ENCODE peak calls at places on chromosomes 2 and 18, in eight cellular contexts. T is OCI-LY7, I is IMR-90, D is psoas muscle, A is fibroblast of lung, O is brain microvascular endothelial cell, E is H9, P is lower lobe of right lung. M is an unnamed sample.

GRCh38 chr2:43824951-43825493 is 13.6 kb downstream of the ABCG5 start:
- DNase-seq in E (no peak), D (no peak), T (no peak), I (no peak), A (no peak), P (no peak), O (no peak), M (no peak)

GRCh38 chr2:44652701-44653100 is 288.8 kb upstream of the SIX3 start:
- DNase-seq in E (no peak), A (peak), I (no peak), P (no peak), T (no peak), O (no peak), D (no peak), M (no peak)

GRCh38 chr18:57107141-57107832 is 39.6 kb upstream of the BOD1L2 start:
- DNase-seq in D (no peak), P (no peak), T (peak), E (no peak), A (peak), O (peak), I (peak), M (no peak)

GRCh38 chr18:74898965-74899364 is 301.3 kb downstream of the ZNF407 start:
- DNase-seq in T (no peak), I (peak), E (no peak), O (peak), A (peak), D (no peak), P (no peak), M (no peak)

GRCh38 chr2:222949073-222949472 is 88.2 kb downstream of the ACSL3 start:
- DNase-seq in A (no peak), D (no peak), O (no peak), I (no peak), T (no peak), E (no peak), P (no peak), M (no peak)

GRCh38 chr2:122210898-122211605 is 455.6 kb downstream of the TSN start:
- DNase-seq in D (no peak), P (no peak), E (no peak), T (no peak), A (no peak), I (no peak), O (no peak), M (no peak)

GRCh38 chr2:120647487-120647886 is 88.2 kb upstream of the GLI2 start:
- DNase-seq in D (no peak), E (no peak), T (no peak), A (peak), O (peak), P (no peak), I (peak), M (no peak)

GRCh38 chr2:29810956-29811355 is 110.4 kb downstream of the ALK start:
- DNase-seq in T (no peak), E (no peak), D (no peak), A (no peak), I (no peak), P (no peak), O (no peak), M (no peak)

GRCh38 chr2:63820969-63821368 is 20.7 kb upstream of the UGP2 start:
- DNase-seq in I (no peak), P (no peak), D (no peak), E (no peak), T (peak), A (no peak), O (no peak), M (no peak)

GRCh38 chr2:99169534-99169933 is 11.3 kb downstream of the MITD1 start:
- DNase-seq in P (no peak), I (no peak), A (no peak), T (no peak), D (no peak), E (no peak), O (no peak), M (no peak)

GRCh38 chr2:86037141-86037794 is 68.4 kb downstream of the POLR1A start:
- DNase-seq in E (no peak), T (peak), A (peak), P (peak), D (peak), O (peak), I (peak), M (peak)

GRCh38 chr18:80183273-80184050 is 63.9 kb downstream of the PARD6G start:
- DNase-seq in T (no peak), E (no peak), O (no peak), I (no peak), A (no peak), D (no peak), P (no peak), M (no peak)

GRCh38 chr18:44557626-44558151 is 123.0 kb upstream of the SETBP1 start:
- DNase-seq in O (no peak), I (no peak), D (no peak), P (no peak), T (no peak), A (no peak), E (no peak), M (no peak)

DNA sequence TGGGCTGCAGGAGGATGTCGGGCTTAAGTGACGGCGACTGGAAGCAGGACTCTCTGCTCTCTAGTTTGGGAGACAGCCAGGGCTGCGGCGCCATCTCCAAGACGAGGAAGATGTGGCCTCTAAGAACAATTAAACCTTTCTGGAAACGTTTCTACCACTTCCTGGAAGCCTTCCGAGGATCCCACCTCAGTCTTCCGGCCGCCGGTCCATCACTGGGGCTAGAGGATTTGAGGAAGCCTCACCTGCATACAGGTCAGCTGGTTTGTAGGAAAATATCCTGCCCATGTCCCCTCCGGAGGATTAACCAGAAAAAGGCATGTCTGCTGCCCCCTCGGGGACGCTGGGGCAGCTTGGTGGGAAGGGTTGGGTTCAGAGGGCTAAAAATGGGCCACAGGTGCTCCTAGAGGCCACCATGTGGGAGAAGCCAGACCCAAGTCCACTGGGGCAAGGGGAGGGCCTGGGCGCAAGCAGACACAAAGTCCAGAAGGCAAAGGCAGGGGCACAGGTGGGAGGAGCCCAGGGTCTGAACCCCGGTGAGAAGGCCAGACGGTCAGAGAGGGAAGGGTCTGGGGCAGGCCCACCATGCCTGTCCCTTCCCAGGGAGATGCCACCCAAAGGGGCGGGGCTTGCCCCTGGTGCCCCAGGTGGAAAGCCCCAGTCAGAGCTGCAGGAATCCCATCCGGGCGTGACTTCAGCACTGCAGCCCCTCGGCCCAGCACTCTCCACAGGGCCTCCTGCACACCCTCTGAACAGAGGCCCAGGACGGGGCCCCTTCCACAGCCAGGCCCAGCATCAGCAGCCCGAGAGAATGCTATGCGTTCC is 82.2 kb upstream of the ID2 start:
- DNase-seq in P (peak), T (no peak), D (no peak), A (no peak), E (no peak), I (no peak), O (no peak), M (no peak)
- H3K27ac ChIP-seq in P (no peak), T (no peak), D (no peak), A (no peak), E (no peak), I (no peak), O (no peak), M (no peak)

DNA sequence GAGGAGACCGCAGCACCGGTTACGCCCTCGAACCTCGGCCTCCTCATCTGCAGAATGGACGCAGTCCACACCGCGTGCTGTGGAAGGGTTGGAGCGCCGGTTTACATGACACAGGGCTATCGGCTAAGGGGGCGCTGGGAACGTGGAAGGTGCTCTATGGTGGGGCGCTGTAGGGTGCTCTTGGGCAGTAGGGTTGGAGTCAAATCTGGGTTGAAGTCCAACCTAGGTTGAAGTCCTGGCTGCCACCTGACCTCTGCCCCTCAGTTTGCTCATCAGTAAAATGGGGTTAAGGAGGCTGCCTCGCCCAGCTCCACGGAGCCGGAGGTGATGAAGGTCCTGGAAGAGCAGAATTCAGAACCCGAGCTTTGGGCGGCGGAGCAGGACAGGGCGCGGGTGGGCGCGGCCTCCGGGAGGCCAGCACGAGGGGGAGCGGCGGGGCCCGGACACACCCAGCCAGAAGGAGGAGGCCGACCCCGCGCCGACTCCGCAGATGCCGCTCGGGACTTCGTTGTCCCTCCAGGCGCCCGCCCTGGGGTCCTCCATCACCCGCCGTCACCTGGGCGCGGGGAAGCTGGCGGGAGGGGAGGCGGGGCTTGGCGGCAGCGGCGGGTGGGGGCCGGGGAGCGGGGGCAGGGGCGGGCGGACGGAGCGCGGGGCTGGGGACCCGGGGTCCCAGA is 561 bp upstream of the GAREM2 start:
- DNase-seq in D (no peak), T (no peak), A (no peak), P (no peak), O (no peak), E (peak), I (no peak), M (no peak)
- H3K27ac ChIP-seq in D (no peak), T (no peak), A (no peak), P (no peak), O (no peak), E (no peak), I (no peak), M (no peak)

GRCh38 chr2:226766352-226767055 is 33.1 kb downstream of the IRS1 start:
- DNase-seq in A (peak), T (no peak), E (no peak), P (no peak), I (peak), D (no peak), O (peak), M (no peak)
- H3K27ac ChIP-seq in A (no peak), T (no peak), E (no peak), P (no peak), I (peak), D (peak), O (no peak), M (no peak)

DNA sequence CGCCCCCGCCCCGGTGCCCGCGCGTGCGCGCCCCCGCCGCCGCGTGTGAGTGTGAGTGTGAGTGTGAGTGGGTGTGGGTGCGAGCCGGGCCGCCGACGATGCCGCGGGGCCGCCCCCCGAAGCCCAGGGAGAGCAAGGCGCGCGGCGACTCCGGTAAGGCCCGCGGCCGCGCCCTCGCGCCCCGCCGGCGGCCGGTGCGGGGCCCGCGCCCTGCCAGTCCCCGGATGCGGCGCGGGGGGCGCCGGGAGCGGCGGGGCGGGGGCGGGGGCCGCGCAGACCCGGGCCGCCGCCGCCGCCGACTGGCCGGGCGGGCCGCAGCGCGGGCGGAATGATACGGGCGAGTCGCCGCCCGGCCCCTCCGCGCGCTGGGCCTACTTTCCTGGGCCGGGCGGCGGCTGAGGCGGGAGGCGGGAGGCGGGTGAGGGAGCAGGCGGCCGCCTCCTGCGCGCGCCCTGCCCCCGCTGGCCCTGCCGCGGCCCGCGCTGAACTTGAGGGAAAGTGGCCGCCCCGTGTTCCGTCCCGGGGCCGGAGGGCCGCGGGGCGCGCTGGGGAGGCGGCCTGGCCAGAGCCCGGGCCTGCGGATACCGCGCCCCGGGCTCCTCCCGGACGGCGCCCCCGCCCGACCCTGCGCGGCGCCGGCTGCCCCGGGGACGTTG is at the start of gene ZNF236:
- DNase-seq in O (no peak), P (peak), D (peak), T (peak), I (peak), E (peak), A (peak), M (peak)
- H3K27ac ChIP-seq in O (peak), P (peak), D (peak), T (peak), I (peak), E (no peak), A (peak), M (peak)

GRCh38 chr2:214710729-214711128 is 98.8 kb downstream of the BARD1 start:
- DNase-seq in O (no peak), I (no peak), D (no peak), P (no peak), A (no peak), T (no peak), E (no peak), M (no peak)
- H3K27ac ChIP-seq in O (no peak), I (no peak), D (no peak), P (no peak), A (no peak), T (no peak), E (no peak), M (no peak)

GRCh38 chr2:240435955-240436625 is 627 bp downstream of the GPC1 start:
- DNase-seq in O (no peak), T (no peak), I (peak), A (no peak), P (peak), E (no peak), D (peak), M (no peak)

GRCh38 chr2:240435457-240435954 is at the start of gene GPC1:
- DNase-seq in A (peak), T (peak), E (peak), O (peak), D (peak), I (peak), P (peak), M (no peak)

GRCh38 chr2:240437181-240437860 is 1.9 kb downstream of the GPC1 start:
- DNase-seq in P (peak), T (no peak), O (no peak), A (no peak), I (no peak), D (peak), E (no peak), M (no peak)

GRCh38 chr2:240437861-240438809 is 2.7 kb downstream of the GPC1 start:
- DNase-seq in O (no peak), A (peak), T (peak), P (peak), E (peak), I (peak), D (peak), M (peak)

DNA sequence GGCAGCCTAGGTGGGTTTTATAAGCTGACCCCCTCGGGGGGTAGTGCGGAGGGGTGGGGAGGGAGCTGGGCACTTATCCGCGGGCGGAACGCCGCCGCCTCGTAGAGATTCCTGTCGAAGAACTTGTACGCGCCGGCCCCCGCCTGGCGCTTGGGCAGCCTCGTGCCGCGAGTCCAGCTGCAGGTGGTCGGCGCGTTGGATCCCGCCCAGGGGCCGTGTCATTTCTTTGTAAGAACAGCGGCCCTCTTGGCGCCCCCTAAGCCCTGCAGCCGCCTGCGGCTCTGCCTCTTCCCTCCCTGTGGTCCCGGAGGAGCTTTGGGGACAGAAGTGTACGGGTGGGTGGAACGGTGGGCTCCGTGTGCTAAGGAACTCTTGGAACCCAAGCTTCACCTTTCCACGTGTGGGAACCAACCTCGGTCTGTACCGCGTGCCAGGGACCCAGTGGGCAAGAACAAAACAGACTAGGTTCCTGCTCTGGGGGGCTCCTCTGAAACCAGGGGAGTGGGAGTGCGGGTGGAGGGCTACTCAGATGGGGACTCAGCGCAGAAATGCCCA is 1.2 kb downstream of the GPC1 start:
- DNase-seq in D (peak), A (peak), T (no peak), E (no peak), I (peak), P (peak), O (no peak), M (no peak)
- H3K27ac ChIP-seq in D (peak), A (peak), T (no peak), E (no peak), I (peak), P (no peak), O (peak), M (no peak)

DNA sequence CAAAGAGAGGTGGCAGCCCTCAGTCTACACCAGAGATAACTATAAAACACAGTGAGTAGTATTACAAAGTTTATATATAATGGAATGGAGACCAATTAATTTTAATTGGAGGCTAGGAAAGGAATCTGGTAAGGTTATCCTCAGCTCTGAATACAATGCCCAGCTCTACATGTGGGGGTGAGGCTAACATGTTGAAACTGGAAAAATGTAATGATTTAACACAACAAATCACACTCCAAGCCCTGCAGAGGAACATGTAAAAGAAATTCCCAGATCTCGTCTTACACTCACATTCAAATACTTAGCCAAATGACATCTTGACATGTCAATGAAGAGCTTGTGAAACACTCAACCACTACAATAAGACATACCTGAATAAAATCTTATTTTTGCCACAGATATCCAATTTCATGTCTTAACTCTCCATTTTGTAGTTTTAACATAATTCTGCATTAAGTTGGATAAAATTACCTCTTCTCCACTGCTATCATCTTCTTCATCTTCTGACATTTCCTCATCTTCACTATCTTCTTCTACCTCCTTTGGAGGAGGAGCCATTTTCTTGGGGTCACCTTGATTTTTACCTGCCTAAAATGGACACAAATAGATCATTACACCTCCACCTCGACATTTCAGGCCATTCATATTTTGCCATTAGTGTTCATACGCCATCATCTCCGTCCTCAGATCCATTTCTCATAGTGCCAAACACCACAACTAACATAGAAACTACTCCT is 1.4 kb downstream of the NCL start:
- DNase-seq in I (no peak), E (no peak), T (no peak), P (no peak), O (no peak), D (no peak), A (no peak), M (no peak)
- H3K27ac ChIP-seq in I (no peak), E (no peak), T (peak), P (peak), O (peak), D (peak), A (peak), M (peak)

GRCh38 chr2:134366359-134366758 is 112.5 kb downstream of the MGAT5 start:
- DNase-seq in E (no peak), D (no peak), P (no peak), O (no peak), T (no peak), A (no peak), I (no peak), M (no peak)
- H3K27ac ChIP-seq in E (no peak), D (no peak), P (no peak), O (no peak), T (no peak), A (no peak), I (no peak), M (no peak)

M was measured in effector memory CD4-positive, alpha-beta T cell.